ENCODE peak calls at places on chromosomes 16 and 17, in nine cellular contexts. G is gastrocnemius medialis, K is IMR-90, I is A549, U is right lobe of liver, Y is transverse colon, Q is prostate gland, W is adrenal gland, X is heart left ventricle. B is an unnamed sample.

GRCh38 chr16:1572664-1573063 is 39.2 kb downstream of the TMEM204 start:
- DNase-seq in Y (no peak), I (no peak), X (no peak), K (no peak), G (no peak), Q (no peak), W (no peak), U (no peak), B (no peak)

GRCh38 chr16:7025616-7026190 is 306.9 kb upstream of the RBFOX1 start:
- DNase-seq in U (peak), I (peak), X (peak), G (peak), Y (peak), Q (peak), K (no peak), W (peak), B (no peak)

GRCh38 chr16:72905581-72905980 is 142.3 kb downstream of the ZFHX3 start:
- DNase-seq in Y (no peak), X (no peak), Q (no peak), G (no peak), K (peak), W (no peak), I (no peak), U (no peak), B (no peak)

GRCh38 chr16:49855280-49855821 is 561 bp downstream of the ZNF423 start:
- DNase-seq in X (peak), Y (peak), U (peak), K (peak), Q (peak), I (peak), G (peak), W (peak), B (no peak)

GRCh38 chr17:7440823-7441174 is 1.5 kb downstream of the FGF11 start:
- DNase-seq in K (no peak), U (peak), X (no peak), Q (no peak), W (peak), Y (peak), I (no peak), G (peak), B (no peak)

GRCh38 chr16:49292413-49292812 is 10.8 kb upstream of the CBLN1 start:
- DNase-seq in I (no peak), U (no peak), X (no peak), Q (no peak), G (no peak), W (no peak), K (no peak), Y (no peak), B (no peak)

GRCh38 chr16:88700636-88701482 is 5.3 kb downstream of the RNF166 start:
- DNase-seq in Y (peak), X (peak), I (no peak), U (peak), K (peak), G (peak), W (peak), Q (peak), B (peak)

GRCh38 chr17:82985973-82986372 is 93.4 kb upstream of the METRNL start:
- DNase-seq in Y (peak), W (no peak), K (peak), U (peak), X (no peak), I (no peak), G (no peak), Q (no peak), B (no peak)

GRCh38 chr16:3028716-3029319 is 5.0 kb downstream of the THOC6 start:
- DNase-seq in G (no peak), K (no peak), I (no peak), X (no peak), W (peak), Y (no peak), U (no peak), Q (no peak), B (no peak)

GRCh38 chr16:710500-711075 is 4.3 kb upstream of the METRN start:
- DNase-seq in U (no peak), X (no peak), G (no peak), I (no peak), K (no peak), Y (no peak), Q (no peak), W (no peak), B (no peak)

GRCh38 chr17:9050801-9051401 is 29.6 kb downstream of the NTN1 start:
- DNase-seq in U (no peak), G (no peak), I (peak), X (no peak), W (no peak), K (no peak), Y (no peak), Q (peak), B (no peak)

GRCh38 chr16:73572135-73572534 is 524.2 kb upstream of the ZFHX3 start:
- DNase-seq in I (peak), X (peak), Y (peak), W (peak), Q (peak), U (peak), K (no peak), G (peak), B (no peak)

DNA sequence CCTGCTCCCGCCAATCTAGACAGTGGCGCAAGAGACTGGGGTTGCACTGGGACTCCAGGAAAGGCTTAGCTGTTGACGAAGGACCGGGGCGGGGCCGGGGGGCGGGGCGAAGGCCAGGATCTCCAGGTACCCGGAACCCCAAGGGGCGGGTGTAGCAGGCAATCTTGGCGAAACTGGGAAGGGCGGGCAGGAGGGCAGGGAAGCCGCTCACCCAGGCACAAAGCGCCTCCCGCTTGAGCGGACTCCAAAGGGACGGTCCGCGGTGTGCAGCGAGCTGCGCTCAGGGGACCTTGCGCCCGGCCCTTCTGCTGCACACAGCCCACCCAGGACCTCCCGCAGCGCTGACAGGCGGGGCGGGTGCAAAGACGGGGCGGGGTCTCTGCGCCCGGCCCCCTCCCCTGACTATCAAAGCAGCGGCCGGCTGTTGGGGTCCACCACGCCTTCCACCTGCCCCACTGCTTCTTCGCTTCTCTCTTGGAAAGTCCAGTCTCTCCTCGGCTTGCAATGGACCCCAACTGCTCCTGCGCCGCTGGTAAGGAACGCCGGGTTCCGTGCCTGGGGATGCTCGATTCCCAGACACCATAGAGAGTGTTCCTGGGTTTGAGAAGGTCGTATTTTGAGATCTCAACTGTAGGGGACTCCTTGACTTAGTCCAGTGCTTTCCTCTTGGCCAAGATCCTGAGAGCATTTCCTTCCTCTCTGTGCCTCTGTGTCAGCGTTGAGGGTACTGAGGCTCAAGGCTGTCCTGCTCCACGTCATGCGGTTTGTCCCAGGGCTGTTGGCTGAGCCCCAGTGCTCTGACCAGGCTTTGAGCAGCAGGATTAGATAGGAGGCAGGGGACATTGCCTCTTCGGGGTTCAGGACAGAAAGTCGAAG is at the start of gene MT1F:
- DNase-seq in G (peak), Q (peak), K (peak), I (peak), X (peak), Y (peak), U (peak), W (peak), B (no peak)
- TF ChIP-seq POLR2A in G (no peak), Q (peak), K (no peak), I (peak), X (no peak), Y (peak), U (peak), W (peak), B (no peak)

GRCh38 chr17:30780343-30780742 is 44.1 kb downstream of the CRLF3 start:
- DNase-seq in K (no peak), G (no peak), Q (no peak), I (no peak), U (no peak), W (no peak), X (no peak), Y (no peak), B (no peak)

GRCh38 chr17:30782206-30782605 is 42.3 kb downstream of the CRLF3 start:
- DNase-seq in G (no peak), X (no peak), K (peak), Y (no peak), W (no peak), I (no peak), U (no peak), Q (no peak), B (no peak)
- H3K27ac ChIP-seq in G (no peak), X (no peak), K (no peak), Y (no peak), W (no peak), I (no peak), U (no peak), Q (no peak), B (no peak)

GRCh38 chr17:37643118-37643766 is at the start of gene DDX52:
- DNase-seq in Q (peak), U (peak), K (peak), Y (peak), X (peak), G (peak), W (peak), I (peak), B (peak)
- TF ChIP-seq POLR2A in Q (peak), U (peak), K (peak), Y (peak), X (peak), G (peak), W (peak), I (peak), B (peak)

DNA sequence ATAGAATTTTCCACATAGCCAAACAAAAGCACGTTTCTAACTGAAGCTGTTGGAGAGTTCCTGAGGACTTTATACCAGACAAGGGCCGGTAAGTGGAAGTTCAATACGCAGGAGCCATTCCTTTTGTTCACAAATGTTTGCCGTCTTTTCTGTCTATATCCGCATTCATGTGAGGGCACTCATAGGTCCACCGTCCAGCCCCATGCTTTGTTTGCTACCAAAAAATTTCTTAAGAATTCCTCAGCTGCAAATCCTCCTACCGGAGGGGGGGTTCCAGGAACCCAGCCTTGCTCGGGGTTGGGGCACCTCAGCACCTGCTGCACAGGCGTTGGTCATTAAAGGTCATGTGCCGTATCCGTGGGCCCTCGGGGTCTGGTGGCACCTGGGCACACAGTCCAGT is 276.8 kb downstream of the SEC14L1 start:
- DNase-seq in U (no peak), Y (no peak), I (no peak), Q (no peak), W (no peak), K (no peak), X (no peak), G (no peak), B (no peak)
- H3K27ac ChIP-seq in U (no peak), Y (peak), I (no peak), Q (no peak), W (no peak), K (no peak), X (no peak), G (no peak), B (no peak)

GRCh38 chr16:54801445-54801844 is 129.2 kb upstream of the IRX5 start:
- DNase-seq in K (no peak), G (no peak), W (no peak), Q (no peak), X (no peak), U (no peak), Y (no peak), I (no peak), B (no peak)
- TF ChIP-seq POLR2A in K (no peak), G (no peak), W (no peak), Q (no peak), X (no peak), U (no peak), Y (no peak), I (no peak), B (no peak)

DNA sequence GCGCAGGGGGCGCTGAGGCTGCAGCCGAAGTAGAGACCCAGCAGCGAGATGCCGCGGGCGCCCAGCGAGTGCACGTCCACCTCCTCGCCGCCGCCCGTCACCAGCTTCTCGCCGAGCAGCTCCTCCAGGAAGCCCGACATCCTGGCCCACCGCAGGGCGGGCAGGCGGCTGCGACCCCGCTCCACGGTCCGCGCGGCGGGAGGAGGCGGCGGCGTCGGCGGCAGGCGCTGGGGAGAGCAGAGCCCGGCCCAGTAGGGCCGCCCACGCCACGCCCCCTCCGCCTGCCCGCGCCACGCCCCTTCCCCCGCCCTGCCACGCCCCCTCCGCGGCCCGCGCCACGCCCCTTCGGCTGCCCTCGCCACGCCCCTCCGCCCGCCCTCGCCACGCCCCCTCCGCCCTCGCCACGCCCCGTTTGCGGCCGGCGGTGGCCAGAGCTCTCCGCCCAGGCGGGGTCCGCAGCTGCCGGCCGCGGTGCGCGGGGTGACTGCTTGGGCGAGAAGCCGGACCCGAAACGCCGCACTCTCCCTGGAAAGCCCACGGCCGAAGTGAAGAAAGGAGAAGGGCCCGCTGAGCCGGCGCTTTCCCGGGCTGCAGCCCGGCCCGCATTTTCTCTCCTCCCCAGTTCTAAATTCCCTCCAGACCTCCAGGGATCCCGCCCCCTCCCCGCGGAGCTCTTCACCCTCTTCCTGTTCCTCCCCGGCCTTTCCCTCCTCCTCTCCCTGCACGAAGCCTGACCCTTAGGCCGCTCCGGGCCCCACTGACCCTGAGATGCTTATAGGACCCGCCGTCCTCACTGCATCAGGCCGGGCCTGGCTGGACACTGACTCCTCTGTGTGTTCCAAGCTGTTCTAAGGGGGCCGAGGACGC is at the start of gene NXN:
- DNase-seq in U (peak), X (peak), I (peak), G (peak), Q (peak), W (peak), Y (peak), K (peak), B (peak)
- H3K27ac ChIP-seq in U (peak), X (peak), I (peak), G (peak), Q (peak), W (peak), Y (peak), K (peak), B (peak)

DNA sequence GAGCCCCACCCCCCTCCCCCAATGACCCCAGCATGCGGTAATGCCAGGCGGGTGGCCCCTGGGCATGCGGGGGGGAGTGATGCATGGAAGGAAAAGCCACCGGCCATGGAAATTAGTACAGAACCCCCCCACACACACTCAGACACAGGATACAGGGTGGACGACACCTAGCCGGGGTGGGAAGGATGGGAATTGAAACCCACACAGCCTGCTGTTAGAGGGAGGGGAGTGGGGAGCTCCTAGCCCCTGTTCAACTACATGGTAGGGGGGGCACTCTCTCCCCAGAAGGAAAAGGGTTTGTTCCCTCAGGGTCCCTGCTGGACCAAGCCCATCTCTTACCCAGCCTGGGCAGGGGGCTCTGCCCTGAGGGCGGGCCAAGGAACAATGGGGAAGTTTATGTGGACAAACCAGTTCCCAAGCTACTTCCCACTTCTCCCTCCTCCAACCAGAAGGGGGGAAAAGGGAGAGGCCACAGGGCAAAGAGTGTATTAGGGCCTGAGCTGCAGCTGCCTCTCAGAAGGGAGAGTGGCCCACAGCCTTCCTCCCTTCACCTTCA is 5.2 kb downstream of the TMUB2 start:
- DNase-seq in Y (peak), W (no peak), G (no peak), K (no peak), I (no peak), Q (no peak), U (no peak), X (no peak), B (no peak)
- TF ChIP-seq POLR2A in Y (peak), W (no peak), G (no peak), K (no peak), I (no peak), Q (peak), U (no peak), X (no peak), B (no peak)